ENCODE peak calls at places on chromosome 10, in five cellular contexts. One of them, this sample, is unnamed.
A peak's percentile ranks its signal among the peaks of the same experiment; 100 is the strongest.

GRCh38 chr10:133166828-133167692 is 7.0 kb downstream of the KNDC1 start:
- DNase-seq in HCT116: no peak
- DNase-seq in GM12878: no peak
- DNase-seq in HepG2: no peak
- DNase-seq in K562: no peak
- DNase-seq in this sample: no peak

GRCh38 chr10:132992433-132993215 is 50.3 kb upstream of the CFAP46 start:
- DNase-seq in HCT116: no peak
- DNase-seq in GM12878: no peak
- DNase-seq in HepG2: no peak
- DNase-seq in K562: no peak
- DNase-seq in this sample: no peak

GRCh38 chr10:387949-388660 is 252.8 kb downstream of the ZMYND11 start:
- DNase-seq in HCT116: no peak
- DNase-seq in GM12878: no peak
- DNase-seq in HepG2: peak; percentile 54
- DNase-seq in K562: no peak
- DNase-seq in this sample: no peak

GRCh38 chr10:80277016-80277415 is 12.4 kb downstream of the MAT1A start:
- DNase-seq in HCT116: no peak
- DNase-seq in GM12878: no peak
- DNase-seq in HepG2: no peak
- DNase-seq in K562: no peak
- DNase-seq in this sample: no peak

GRCh38 chr10:101080933-101081546 is 19.3 kb downstream of the KAZALD1 start:
- DNase-seq in HCT116: no peak
- DNase-seq in GM12878: no peak
- DNase-seq in HepG2: no peak
- DNase-seq in K562: peak; percentile 20
- DNase-seq in this sample: no peak

GRCh38 chr10:8054498-8055407 is at the start of gene GATA3:
- DNase-seq in HCT116: no peak
- DNase-seq in GM12878: no peak
- DNase-seq in HepG2: no peak
- DNase-seq in K562: no peak
- DNase-seq in this sample: peak; percentile 94

GRCh38 chr10:34781709-34782108 is 33.4 kb downstream of the PARD3 start:
- DNase-seq in HCT116: no peak
- DNase-seq in GM12878: no peak
- DNase-seq in HepG2: no peak
- DNase-seq in K562: no peak
- DNase-seq in this sample: no peak

GRCh38 chr10:9550810-9551209 is 1466.9 kb upstream of the CELF2 start:
- DNase-seq in HCT116: no peak
- DNase-seq in GM12878: no peak
- DNase-seq in HepG2: no peak
- DNase-seq in K562: no peak
- DNase-seq in this sample: no peak

GRCh38 chr10:73647211-73647874 is 6.1 kb upstream of the MYOZ1 start:
- DNase-seq in HCT116: no peak
- DNase-seq in GM12878: no peak
- DNase-seq in HepG2: no peak
- DNase-seq in K562: no peak
- DNase-seq in this sample: peak; percentile 96

GRCh38 chr10:6218692-6219493 is 16.2 kb downstream of the PFKFB3 start:
- DNase-seq in HCT116: no peak
- DNase-seq in GM12878: no peak
- DNase-seq in HepG2: no peak
- DNase-seq in K562: no peak
- DNase-seq in this sample: no peak

GRCh38 chr10:96896884-96897589 is 64.9 kb downstream of the LCOR start:
- DNase-seq in HCT116: no peak
- DNase-seq in GM12878: no peak
- DNase-seq in HepG2: no peak
- DNase-seq in K562: no peak
- DNase-seq in this sample: no peak

GRCh38 chr10:59557052-59557451 is 152.6 kb downstream of the SLC16A9 start:
- DNase-seq in HCT116: no peak
- DNase-seq in GM12878: no peak
- DNase-seq in HepG2: no peak
- DNase-seq in K562: no peak
- DNase-seq in this sample: peak; percentile 40

GRCh38 chr10:3293536-3294431 is 121.2 kb upstream of the PITRM1 start:
- DNase-seq in HCT116: no peak
- DNase-seq in GM12878: no peak
- DNase-seq in HepG2: no peak
- DNase-seq in K562: no peak
- DNase-seq in this sample: no peak

DNA sequence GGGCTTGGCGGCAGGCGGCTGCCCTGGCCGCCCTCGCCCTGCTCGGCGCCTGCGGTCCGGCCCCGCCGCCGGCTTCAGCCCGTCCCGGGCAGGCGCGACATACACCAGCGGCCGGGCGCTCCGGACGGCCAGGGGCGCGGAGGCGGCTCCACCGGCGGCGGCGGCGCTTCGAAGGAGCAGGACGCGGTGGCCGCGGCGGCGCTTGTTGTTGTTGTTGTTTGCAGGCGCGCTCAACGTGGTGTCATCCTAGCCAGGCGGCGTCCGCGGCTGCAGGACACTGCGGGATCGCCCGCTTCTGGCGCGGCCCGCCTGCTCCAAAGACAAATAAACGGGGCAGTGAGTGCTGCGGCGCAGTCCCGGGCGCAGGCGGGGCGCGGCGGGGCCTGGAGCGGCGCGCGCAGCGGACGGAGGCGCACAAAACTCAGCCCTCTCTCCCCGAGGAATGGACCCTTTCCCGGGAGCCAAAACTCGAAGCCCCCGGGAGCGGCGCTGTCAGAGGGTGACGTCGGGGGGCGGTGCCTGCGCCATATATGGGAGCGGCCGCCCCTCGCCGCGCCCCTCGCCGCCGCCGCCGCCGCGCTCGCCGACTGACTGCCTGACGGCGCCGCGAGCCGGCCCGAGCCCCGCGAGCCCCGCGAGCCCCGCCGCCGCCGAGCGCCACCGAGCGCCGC is at the start of gene EBF3:
- DNase-seq in HCT116: no peak
- DNase-seq in GM12878: no peak
- DNase-seq in HepG2: no peak
- DNase-seq in K562: peak; percentile 1
- DNase-seq in this sample: peak; percentile 88
- TF ChIP-seq ZBTB33 in HCT116: no peak
- TF ChIP-seq ZBTB33 in GM12878: no peak
- TF ChIP-seq ZBTB33 in HepG2: no peak
- TF ChIP-seq ZBTB33 in K562: no peak
- TF ChIP-seq ZBTB33 in this sample: no peak

GRCh38 chr10:67476201-67476600 is 219.8 kb downstream of the CTNNA3 start:
- DNase-seq in HCT116: no peak
- DNase-seq in GM12878: no peak
- DNase-seq in HepG2: no peak
- DNase-seq in K562: no peak
- DNase-seq in this sample: no peak
- TF ChIP-seq CTCF in HCT116: no peak
- TF ChIP-seq CTCF in GM12878: no peak
- TF ChIP-seq CTCF in HepG2: peak; percentile 37
- TF ChIP-seq CTCF in K562: no peak
- TF ChIP-seq CTCF in this sample: no peak

GRCh38 chr10:28807760-28808613 is 130.7 kb downstream of the BAMBI start:
- DNase-seq in HCT116: no peak
- DNase-seq in GM12878: no peak
- DNase-seq in HepG2: peak; percentile 60
- DNase-seq in K562: peak; percentile 85
- DNase-seq in this sample: peak; percentile 56
- TF ChIP-seq SIN3A in HCT116: no peak
- TF ChIP-seq SIN3A in GM12878: no peak
- TF ChIP-seq SIN3A in HepG2: no peak
- TF ChIP-seq SIN3A in K562: no peak
- TF ChIP-seq SIN3A in this sample: no peak

GRCh38 chr10:30775779-30776591 is 146.4 kb upstream of the LYZL2 start:
- DNase-seq in HCT116: no peak
- DNase-seq in GM12878: no peak
- DNase-seq in HepG2: no peak
- DNase-seq in K562: no peak
- DNase-seq in this sample: no peak
- TF ChIP-seq ZBTB33 in HCT116: no peak
- TF ChIP-seq ZBTB33 in GM12878: no peak
- TF ChIP-seq ZBTB33 in HepG2: no peak
- TF ChIP-seq ZBTB33 in K562: no peak
- TF ChIP-seq ZBTB33 in this sample: no peak

This sample was measured in SK-N-SH.